ENCODE peak calls at places on chromosomes 13 and 19, in ten cellular contexts. L is endothelial cell, B is NCI-H446, O is kidney glomerular epithelial cell, P is NCI-H187, F is fibroblast of mammary gland, R is GOT3, I is GM23248, Z is epithelial cell of proximal tubule, A is NCI-H1105 treated with DMSO at 0.1 percent for 48 hours. S is an unnamed sample.

GRCh38 chr19:4034048-4035017 is 26.8 kb downstream of the PIAS4 start:
- DNase-seq in L (no peak), B (no peak), O (no peak), P (no peak), F (no peak), R (no peak), I (no peak), Z (no peak), A (no peak), S (no peak)

GRCh38 chr13:46367622-46368327 is 19.3 kb downstream of the RUBCNL start:
- DNase-seq in L (no peak), B (no peak), O (no peak), P (no peak), F (peak), R (no peak), I (peak), Z (no peak), A (no peak), S (peak)

GRCh38 chr13:44388427-44388826 is 14.8 kb downstream of the SERP2 start:
- DNase-seq in L (no peak), B (no peak), O (no peak), P (no peak), F (no peak), R (no peak), I (no peak), Z (no peak), A (no peak), S (no peak)

GRCh38 chr13:47289578-47289977 is 392.7 kb upstream of the HTR2A start:
- DNase-seq in L (no peak), B (no peak), O (no peak), P (no peak), F (no peak), R (no peak), I (no peak), Z (no peak), A (no peak), S (no peak)

GRCh38 chr13:36258831-36259230 is 38.8 kb downstream of the CCDC169 start:
- DNase-seq in L (no peak), B (no peak), O (no peak), P (no peak), F (no peak), R (no peak), I (no peak), Z (no peak), A (no peak), S (no peak)

GRCh38 chr19:44608391-44608821 is 5.0 kb upstream of the IGSF23 start:
- DNase-seq in L (no peak), B (no peak), O (no peak), P (no peak), F (peak), R (no peak), I (peak), Z (no peak), A (peak), S (peak)

GRCh38 chr19:41720103-41720502 is 11.7 kb downstream of the CEACAM5 start:
- DNase-seq in L (no peak), B (no peak), O (no peak), P (no peak), F (no peak), R (no peak), I (no peak), Z (no peak), A (no peak), S (no peak)

GRCh38 chr19:47447470-47448359 is 24.0 kb downstream of the SLC8A2 start:
- DNase-seq in L (peak), B (no peak), O (peak), P (peak), F (peak), R (no peak), I (peak), Z (no peak), A (peak), S (no peak)

GRCh38 chr19:12137541-12137940 is 2.6 kb downstream of the ZNF20 start:
- DNase-seq in L (no peak), B (no peak), O (no peak), P (no peak), F (peak), R (no peak), I (peak), Z (no peak), A (peak), S (no peak)

GRCh38 chr13:43316997-43317396 is 293.6 kb downstream of the DNAJC15 start:
- DNase-seq in L (no peak), B (peak), O (peak), P (no peak), F (peak), R (no peak), I (peak), Z (no peak), A (peak), S (peak)

GRCh38 chr19:46950526-46951235 is 69.0 kb upstream of the NPAS1 start:
- DNase-seq in L (no peak), B (no peak), O (no peak), P (no peak), F (no peak), R (no peak), I (no peak), Z (no peak), A (no peak), S (no peak)

GRCh38 chr19:50427997-50428425 is 4.7 kb upstream of the MYBPC2 start:
- DNase-seq in L (no peak), B (no peak), O (peak), P (no peak), F (peak), R (no peak), I (peak), Z (no peak), A (no peak), S (no peak)

GRCh38 chr13:107685876-107686275 is 529.5 kb downstream of the LIG4 start:
- DNase-seq in L (no peak), B (no peak), O (no peak), P (no peak), F (no peak), R (no peak), I (no peak), Z (no peak), A (no peak), S (no peak)

GRCh38 chr13:80131204-80131603 is 209.7 kb downstream of the SPRY2 start:
- DNase-seq in L (peak), B (no peak), O (peak), P (no peak), F (peak), R (no peak), I (peak), Z (no peak), A (no peak), S (peak)

GRCh38 chr19:50943074-50943828 is 9.6 kb downstream of the KLK5 start:
- DNase-seq in L (no peak), B (no peak), O (no peak), P (no peak), F (no peak), R (no peak), I (no peak), Z (no peak), A (no peak), S (no peak)

GRCh38 chr19:42079276-42079669 is 3.3 kb downstream of the ZNF574 start:
- DNase-seq in L (no peak), B (no peak), O (no peak), P (no peak), F (no peak), R (no peak), I (no peak), Z (no peak), A (no peak), S (no peak)

GRCh38 chr13:79451500-79451962 is 29.4 kb upstream of the NDFIP2 start:
- DNase-seq in L (no peak), B (no peak), O (peak), P (no peak), F (peak), R (peak), I (peak), Z (peak), A (no peak), S (peak)

GRCh38 chr13:75761373-75761772 is 125.2 kb downstream of the LMO7 start:
- DNase-seq in L (no peak), B (no peak), O (no peak), P (no peak), F (no peak), R (no peak), I (peak), Z (no peak), A (no peak), S (peak)

GRCh38 chr19:18100710-18101109 is 3.1 kb downstream of the MAST3 start:
- DNase-seq in L (no peak), B (no peak), O (no peak), P (no peak), F (peak), R (no peak), I (no peak), Z (no peak), A (no peak), S (no peak)

GRCh38 chr19:41546386-41546789 is 29.6 kb upstream of the CEACAM21 start:
- DNase-seq in L (no peak), B (no peak), O (no peak), P (no peak), F (no peak), R (no peak), I (no peak), Z (no peak), A (no peak), S (no peak)

GRCh38 chr19:35150445-35150844 is 4.1 kb upstream of the FXYD5 start:
- DNase-seq in L (no peak), B (no peak), O (no peak), P (no peak), F (no peak), R (no peak), I (no peak), Z (no peak), A (no peak), S (no peak)

GRCh38 chr19:3210347-3211017 is 14.0 kb upstream of the CELF5 start:
- DNase-seq in L (peak), B (peak), O (peak), P (no peak), F (peak), R (no peak), I (peak), Z (no peak), A (peak), S (peak)

GRCh38 chr19:39024875-39025641 is 7.3 kb downstream of the FBXO27 start:
- DNase-seq in L (no peak), B (no peak), O (no peak), P (no peak), F (no peak), R (no peak), I (no peak), Z (no peak), A (no peak), S (no peak)

GRCh38 chr13:109227344-109227940 is 558.9 kb downstream of the IRS2 start:
- DNase-seq in L (no peak), B (no peak), O (no peak), P (no peak), F (no peak), R (no peak), I (no peak), Z (no peak), A (no peak), S (no peak)

GRCh38 chr13:80168089-80168850 is 172.7 kb downstream of the SPRY2 start:
- DNase-seq in L (no peak), B (no peak), O (no peak), P (no peak), F (peak), R (no peak), I (peak), Z (no peak), A (no peak), S (no peak)

GRCh38 chr19:15464394-15465385 is at the start of gene RASAL3:
- DNase-seq in L (no peak), B (no peak), O (no peak), P (no peak), F (no peak), R (no peak), I (no peak), Z (no peak), A (no peak), S (no peak)

GRCh38 chr19:11261431-11261901 is 858 bp downstream of the DOCK6 start:
- DNase-seq in L (peak), B (no peak), O (no peak), P (no peak), F (no peak), R (no peak), I (no peak), Z (no peak), A (no peak), S (no peak)

GRCh38 chr19:49331616-49332055 is 3.6 kb upstream of the CD37 start:
- DNase-seq in L (no peak), B (peak), O (peak), P (no peak), F (peak), R (no peak), I (peak), Z (peak), A (no peak), S (peak)

GRCh38 chr13:92896842-92897241 is 329.8 kb upstream of the GPC6 start:
- DNase-seq in L (no peak), B (no peak), O (peak), P (no peak), F (peak), R (no peak), I (peak), Z (peak), A (peak), S (peak)

S was measured in MCF 10A.